ENCODE peak calls at places on chromosomes 6 and 20, in five cellular contexts. D is body of pancreas, X is fibroblast of lung, V is cardiac fibroblast, L is transverse colon. R is an unnamed sample.

GRCh38 chr20:10626896-10627295 is 46.9 kb downstream of the JAG1 start:
- DNase-seq in L (no peak), V (peak; percentile 82), X (peak; percentile 68), D (no peak), R (peak; percentile 82)

GRCh38 chr6:53544050-53544499 is 826 bp downstream of the GCLC start:
- DNase-seq in D (no peak), V (peak; percentile 13), X (no peak), L (no peak), R (no peak)

GRCh38 chr20:32524871-32525501 is 60.1 kb downstream of the NOL4L start:
- DNase-seq in L (peak; percentile 48), V (peak; percentile 32), X (no peak), D (peak; percentile 91), R (no peak)

GRCh38 chr20:58587467-58587866 is 63.6 kb upstream of the STX16 start:
- DNase-seq in D (no peak), X (no peak), V (no peak), L (no peak), R (no peak)

GRCh38 chr6:62286470-62286843 is 432 bp upstream of the KHDRBS2 start:
- DNase-seq in X (no peak), V (no peak), L (no peak), D (no peak), R (no peak)

GRCh38 chr6:28349892-28350737 is at the start of gene ZKSCAN3:
- DNase-seq in X (peak; percentile 80), L (peak; percentile 91), D (peak; percentile 84), V (peak; percentile 78), R (peak; percentile 79)

GRCh38 chr6:108853077-108853476 is 4.9 kb downstream of the ARMC2 start:
- DNase-seq in L (no peak), X (no peak), D (no peak), V (no peak), R (no peak)

GRCh38 chr6:115618311-115618710 is 442.4 kb downstream of the FRK start:
- DNase-seq in L (no peak), D (no peak), V (no peak), X (peak; percentile 0), R (no peak)

GRCh38 chr6:11043961-11044711 is at the start of gene ELOVL2:
- DNase-seq in D (peak; percentile 40), X (peak; percentile 37), V (peak; percentile 62), L (no peak), R (peak; percentile 53)

GRCh38 chr20:44092551-44093248 is 94.3 kb downstream of the JPH2 start:
- DNase-seq in V (peak; percentile 67), L (no peak), X (peak; percentile 74), D (no peak), R (peak; percentile 76)

GRCh38 chr20:38152175-38153010 is 12.7 kb downstream of the TGM2 start:
- DNase-seq in X (peak; percentile 80), V (peak; percentile 75), L (peak; percentile 80), D (peak; percentile 87), R (peak; percentile 70)

GRCh38 chr6:151300267-151300930 is 60.6 kb downstream of the AKAP12 start:
- DNase-seq in L (no peak), V (peak; percentile 18), D (no peak), X (peak; percentile 58), R (no peak)

GRCh38 chr6:89034586-89035251 is 45.8 kb upstream of the PNRC1 start:
- DNase-seq in V (peak; percentile 97), L (no peak), D (peak; percentile 68), X (peak; percentile 95), R (peak; percentile 97)

GRCh38 chr6:57064809-57065208 is 18.3 kb downstream of the KIAA1586 start:
- DNase-seq in V (no peak), L (no peak), X (no peak), D (no peak), R (peak; percentile 15)

GRCh38 chr6:152218887-152219286 is 411.4 kb downstream of the ESR1 start:
- DNase-seq in L (no peak), X (no peak), D (no peak), V (no peak), R (no peak)

GRCh38 chr6:3929281-3929798 is 80.2 kb downstream of the FAM50B start:
- DNase-seq in V (peak; percentile 93), X (peak; percentile 78), L (no peak), D (peak; percentile 46), R (peak; percentile 68)

GRCh38 chr20:62952373-62953166 is at the start of gene SLC17A9:
- DNase-seq in V (peak; percentile 36), L (peak; percentile 94), X (peak; percentile 25), D (peak; percentile 65), R (peak; percentile 16)

GRCh38 chr20:53080969-53081871 is 109.1 kb downstream of the TSHZ2 start:
- DNase-seq in V (peak; percentile 26), X (peak; percentile 69), L (peak; percentile 20), D (peak; percentile 76), R (peak; percentile 66)
- TF ChIP-seq CTCF in V (no peak), X (no peak), L (no peak), D (no peak), R (no peak)

GRCh38 chr20:59723108-59723500 is 118.8 kb downstream of the PHACTR3 start:
- DNase-seq in L (no peak), X (no peak), D (peak; percentile 8), V (no peak), R (no peak)

GRCh38 chr20:59723607-59724456 is 119.5 kb downstream of the PHACTR3 start:
- DNase-seq in V (no peak), X (no peak), L (no peak), D (no peak), R (no peak)

GRCh38 chr20:59726196-59726595 is 121.9 kb downstream of the PHACTR3 start:
- DNase-seq in V (no peak), L (no peak), X (no peak), D (no peak), R (no peak)

GRCh38 chr20:59725476-59726119 is 121.3 kb downstream of the PHACTR3 start:
- DNase-seq in D (no peak), X (no peak), V (no peak), L (no peak), R (no peak)

DNA sequence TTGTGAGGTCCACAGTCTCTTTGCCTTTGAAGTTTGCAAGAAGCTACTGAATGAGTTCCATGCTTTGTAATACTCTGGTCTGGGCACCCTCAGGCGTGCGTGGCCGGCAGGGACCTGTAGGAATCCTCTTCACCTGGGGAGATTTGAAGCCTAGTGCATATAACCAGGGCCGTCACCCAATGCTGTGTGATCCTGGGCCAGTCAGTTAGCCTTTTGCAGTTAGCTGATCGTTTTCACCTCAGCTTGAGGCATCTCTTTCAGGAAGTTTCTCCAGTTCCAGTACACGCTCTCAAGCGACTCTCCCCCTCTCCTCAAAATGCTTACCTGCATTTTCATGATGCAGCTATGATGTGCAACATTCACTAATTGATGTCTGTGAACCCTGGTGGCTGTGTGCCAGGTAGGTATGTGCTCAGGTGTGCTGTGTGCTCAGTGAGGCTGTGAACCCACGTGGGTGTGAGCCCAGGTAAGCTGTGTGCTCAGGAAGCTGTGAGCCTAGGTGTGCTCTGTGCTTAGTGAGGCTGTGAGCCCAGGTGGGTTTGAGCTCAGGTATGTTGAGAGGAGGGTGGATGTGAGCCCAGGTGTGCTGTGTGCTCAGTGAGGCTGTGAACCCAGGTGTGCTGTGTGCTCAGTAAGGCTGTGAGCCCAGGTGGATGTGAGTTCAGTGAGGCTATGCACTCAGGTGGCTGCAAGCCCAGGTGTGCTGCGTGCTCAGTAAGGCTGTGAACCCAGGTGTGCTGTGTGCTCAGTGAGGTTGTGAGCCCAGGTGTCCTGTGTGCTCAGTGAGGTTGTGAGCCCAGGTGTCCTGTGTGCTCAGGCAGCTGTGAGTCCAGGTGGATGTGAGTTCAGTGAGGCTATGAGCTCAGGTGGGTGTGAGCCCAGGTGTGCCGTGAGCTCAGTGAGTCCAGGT is 120.4 kb downstream of the PHACTR3 start:
- DNase-seq in V (no peak), L (no peak), X (no peak), D (no peak), R (no peak)
- H3K4me3 ChIP-seq in V (no peak overlapping the region), L (no peak overlapping the region), X (no peak overlapping the region), D (no peak overlapping the region), R (no peak overlapping the region)

DNA sequence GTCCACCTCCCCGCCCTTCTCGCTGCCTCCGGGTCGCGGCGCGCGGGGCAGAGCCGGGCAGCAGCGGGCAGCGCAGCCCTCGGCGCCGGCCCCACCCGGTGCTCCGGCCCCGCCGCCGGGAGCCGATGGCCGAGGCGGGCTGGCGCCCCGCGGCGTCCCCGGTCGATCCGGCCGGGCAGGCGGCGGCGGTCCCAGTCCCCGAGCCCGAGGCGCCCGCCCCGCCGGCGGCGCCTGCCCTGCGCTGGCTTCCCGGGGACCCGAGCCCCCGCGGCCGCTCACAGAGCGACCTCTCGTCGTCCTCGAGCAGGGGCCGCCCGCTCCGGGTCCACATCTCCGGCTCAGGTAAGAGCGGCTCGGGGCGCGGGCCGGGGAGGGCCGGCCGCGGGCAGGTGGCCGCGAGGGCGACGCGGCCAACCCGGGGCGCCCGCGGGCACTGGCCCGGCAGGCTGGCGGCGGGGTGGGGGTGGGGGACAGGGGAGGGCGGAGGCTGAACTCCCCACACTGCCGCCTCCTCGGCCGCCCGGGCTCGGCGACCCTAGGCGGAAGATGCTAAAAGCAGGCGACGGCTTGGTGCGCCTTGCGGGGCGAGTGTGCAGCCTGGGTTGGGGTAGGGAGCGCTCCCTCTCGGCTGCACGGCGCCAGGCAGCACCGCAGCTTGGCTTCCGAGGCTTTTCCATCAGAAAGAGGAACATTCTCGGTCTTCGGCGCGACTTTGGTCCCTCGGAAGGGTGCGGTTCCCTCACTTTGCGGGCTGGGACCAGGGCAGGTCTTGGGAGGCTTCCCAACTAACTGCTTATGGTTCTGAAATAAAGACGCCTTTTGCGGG is 25.6 kb upstream of the FUCA2 start:
- DNase-seq in L (peak; percentile 81), V (peak; percentile 50), D (peak; percentile 68), X (peak; percentile 61), R (peak; percentile 49)
- TF ChIP-seq CTCF in L (peak; percentile 51), V (peak; percentile 68), D (peak; percentile 29), X (peak; percentile 57), R (peak; percentile 49)

GRCh38 chr20:2754426-2754825 is 46.0 kb downstream of the CPXM1 start:
- DNase-seq in V (peak; percentile 37), L (no peak), D (no peak), X (no peak), R (peak; percentile 22)

GRCh38 chr20:2751868-2752630 is 48.4 kb downstream of the CPXM1 start:
- DNase-seq in X (no peak), D (peak; percentile 31), L (peak; percentile 50), V (no peak), R (peak; percentile 14)

GRCh38 chr20:2751347-2751867 is 49.0 kb downstream of the CPXM1 start:
- DNase-seq in V (no peak), X (no peak), L (no peak), D (peak; percentile 18), R (no peak)

GRCh38 chr20:2753456-2754040 is 46.9 kb downstream of the CPXM1 start:
- DNase-seq in L (no peak), X (no peak), V (no peak), D (no peak), R (no peak)

GRCh38 chr20:2752631-2753455 is 47.6 kb downstream of the CPXM1 start:
- DNase-seq in D (peak; percentile 25), X (peak; percentile 28), V (peak; percentile 57), L (peak; percentile 38), R (peak; percentile 53)
- H3K4me3 ChIP-seq in D (no peak overlapping the region), X (peak overlapping the region; percentile 46), V (peak overlapping the region; percentile 42), L (peak overlapping the region; percentile 44), R (peak overlapping the region; percentile 40)

GRCh38 chr6:111664565-111665039 is 58.9 kb upstream of the TRAF3IP2 start:
- DNase-seq in X (no peak), D (no peak), L (no peak), V (no peak), R (no peak)
- TF ChIP-seq CTCF in X (no peak), D (no peak), L (no peak), V (no peak), R (no peak)

GRCh38 chr6:36634317-36634716 is 40.2 kb downstream of the SRSF3 start:
- DNase-seq in X (no peak), V (no peak), D (no peak), L (no peak), R (no peak)
- H3K4me3 ChIP-seq in X (no peak overlapping the region), V (no peak overlapping the region), D (no peak overlapping the region), L (no peak overlapping the region), R (no peak overlapping the region)